ENCODE peak calls at places on chromosomes 5 and 9, in four cellular contexts. T is neural crest cell, U is ovary, W is choroid plexus epithelial cell. A is an unnamed sample.
A peak's percentile ranks its signal among the peaks of the same experiment; 100 is the strongest.

GRCh38 chr5:146947181-146947941 is 68.8 kb upstream of the PPP2R2B start:
- DNase-seq in T (peak; percentile 11), U (no peak), W (peak; percentile 43), A (peak; percentile 44)

GRCh38 chr5:88881566-88881965 is 1.4 kb downstream of the MEF2C start:
- DNase-seq in T (no peak), U (no peak), W (peak; percentile 45), A (no peak)

GRCh38 chr9:128286435-128286834 is 10.4 kb downstream of the SWI5 start:
- DNase-seq in T (no peak), U (no peak), W (peak; percentile 68), A (no peak)

GRCh38 chr9:677461-678097 is 163.9 kb upstream of the DMRT1 start:
- DNase-seq in T (no peak), U (no peak), W (no peak), A (peak; percentile 30)

GRCh38 chr5:351084-351910 is 29.8 kb downstream of the AHRR start:
- DNase-seq in T (no peak), U (no peak), W (no peak), A (no peak)

GRCh38 chr9:4228606-4229005 is 71.3 kb downstream of the GLIS3 start:
- DNase-seq in T (no peak), U (no peak), W (peak; percentile 78), A (peak; percentile 48)

GRCh38 chr5:142725231-142726187 is 39.6 kb upstream of the FGF1 start:
- DNase-seq in T (no peak), U (no peak), W (peak; percentile 22), A (peak; percentile 68)

GRCh38 chr5:133461796-133462516 is 150.4 kb downstream of the FSTL4 start:
- DNase-seq in T (no peak), U (no peak), W (no peak), A (no peak)

GRCh38 chr9:1837453-1838084 is 177.6 kb upstream of the SMARCA2 start:
- DNase-seq in T (peak; percentile 32), U (no peak), W (peak; percentile 13), A (peak; percentile 62)

GRCh38 chr5:154986151-154986550 is 27.4 kb upstream of the KIF4B start:
- DNase-seq in T (no peak), U (no peak), W (peak; percentile 82), A (no peak)

GRCh38 chr9:104367507-104367906 is 136.6 kb upstream of the OR13F1 start:
- DNase-seq in T (no peak), U (no peak), W (no peak), A (no peak)

GRCh38 chr9:19431361-19432171 is 22.8 kb downstream of the ACER2 start:
- DNase-seq in T (no peak), U (peak; percentile 32), W (no peak), A (no peak)

GRCh38 chr5:177226882-177227281 is 76.6 kb downstream of the RAB24 start:
- DNase-seq in T (no peak), U (no peak), W (no peak), A (no peak)

GRCh38 chr5:109859537-109859936 is 169.8 kb downstream of the MAN2A1 start:
- DNase-seq in T (no peak), U (no peak), W (no peak), A (no peak)

GRCh38 chr5:179974281-179974945 is 66.7 kb upstream of the TBC1D9B start:
- DNase-seq in T (no peak), U (no peak), W (no peak), A (no peak)

GRCh38 chr9:134891713-134892112 is 11.1 kb downstream of the FCN2 start:
- DNase-seq in T (no peak), U (peak; percentile 9), W (no peak), A (no peak)

GRCh38 chr9:14424983-14425382 is 111.0 kb upstream of the NFIB start:
- DNase-seq in T (no peak), U (no peak), W (no peak), A (no peak)

DNA sequence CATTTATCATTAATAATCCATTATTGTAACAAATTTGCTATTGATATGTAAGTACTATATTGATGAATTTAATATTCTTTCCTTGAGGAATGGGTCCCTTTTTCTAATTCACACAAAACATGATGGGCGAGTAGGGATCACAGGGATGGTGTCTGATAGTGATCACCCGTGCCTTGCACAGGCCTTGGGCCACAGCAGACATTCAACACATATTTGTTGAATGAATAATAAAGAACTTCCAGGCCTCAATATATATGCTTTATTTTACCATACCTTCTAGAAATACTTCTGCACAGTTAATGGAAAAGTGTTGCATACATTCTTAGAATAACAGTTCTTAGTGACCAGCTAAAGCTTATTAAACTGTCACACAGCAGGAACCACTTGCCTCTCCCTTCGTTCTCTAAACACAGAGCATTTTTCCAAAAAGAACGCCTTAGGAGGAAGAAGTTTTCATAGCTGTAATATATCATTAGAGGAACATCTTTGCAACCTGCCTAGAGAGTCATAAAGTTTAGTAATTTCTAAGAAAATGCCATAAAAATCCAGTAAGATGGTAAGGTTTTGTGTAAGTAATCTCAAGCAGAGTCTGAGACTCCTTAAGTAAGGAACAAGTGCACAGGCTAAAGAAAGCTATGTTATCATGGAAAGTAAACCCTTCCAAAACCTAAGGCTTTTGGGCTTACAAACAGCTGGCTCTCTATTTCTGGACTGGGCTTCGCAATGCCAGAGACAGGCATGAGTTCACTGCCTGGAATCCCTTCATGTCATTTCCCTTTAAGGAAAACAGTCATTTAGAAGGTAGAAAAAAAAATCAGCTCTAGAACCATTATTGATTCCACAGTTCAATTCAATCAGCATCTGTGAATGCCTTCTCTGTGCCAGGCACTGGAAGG is 17.7 kb downstream of the TTLL11 start:
- DNase-seq in T (no peak), U (no peak), W (peak; percentile 36), A (no peak)
- TF ChIP-seq CTCF in T (no peak), U (no peak), W (no peak), A (no peak)

GRCh38 chr5:68479524-68479923 is 264.0 kb downstream of the PIK3R1 start:
- DNase-seq in T (no peak), U (no peak), W (no peak), A (no peak)
- TF ChIP-seq CTCF in T (no peak), U (no peak), W (no peak), A (no peak)

DNA sequence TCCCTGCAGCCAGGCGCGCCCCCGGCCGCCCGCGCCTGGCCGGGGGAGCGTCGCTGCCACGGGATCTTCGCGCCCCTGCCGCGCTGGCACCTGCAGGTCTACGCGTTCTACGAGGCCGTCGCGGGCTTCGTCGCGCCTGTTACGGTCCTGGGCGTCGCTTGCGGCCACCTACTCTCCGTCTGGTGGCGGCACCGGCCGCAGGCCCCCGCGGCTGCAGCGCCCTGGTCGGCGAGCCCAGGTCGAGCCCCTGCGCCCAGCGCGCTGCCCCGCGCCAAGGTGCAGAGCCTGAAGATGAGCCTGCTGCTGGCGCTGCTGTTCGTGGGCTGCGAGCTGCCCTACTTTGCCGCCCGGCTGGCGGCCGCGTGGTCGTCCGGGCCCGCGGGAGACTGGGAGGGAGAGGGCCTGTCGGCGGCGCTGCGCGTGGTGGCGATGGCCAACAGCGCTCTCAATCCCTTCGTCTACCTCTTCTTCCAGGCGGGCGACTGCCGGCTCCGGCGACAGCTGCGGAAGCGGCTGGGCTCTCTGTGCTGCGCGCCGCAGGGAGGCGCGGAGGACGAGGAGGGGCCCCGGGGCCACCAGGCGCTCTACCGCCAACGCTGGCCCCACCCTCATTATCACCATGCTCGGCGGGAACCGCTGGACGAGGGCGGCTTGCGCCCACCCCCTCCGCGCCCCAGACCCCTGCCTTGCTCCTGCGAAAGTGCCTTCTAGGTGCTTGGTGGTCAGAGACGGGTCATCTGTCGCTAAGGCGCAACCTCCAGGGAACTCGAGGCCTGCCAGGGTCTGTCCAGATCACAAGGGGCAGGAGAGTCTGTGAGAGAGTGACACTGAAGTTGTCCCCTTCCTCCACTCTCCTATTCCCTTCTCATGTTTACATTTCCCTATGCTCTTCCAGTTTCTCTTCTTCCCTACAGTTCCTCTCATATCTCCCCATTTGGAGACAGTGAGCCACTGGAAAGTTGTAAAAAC is 1.3 kb downstream of the GPR150 start:
- DNase-seq in T (peak; percentile 41), U (peak; percentile 23), W (peak; percentile 23), A (no peak)
- TF ChIP-seq CTCF in T (no peak), U (no peak), W (no peak), A (no peak)

DNA sequence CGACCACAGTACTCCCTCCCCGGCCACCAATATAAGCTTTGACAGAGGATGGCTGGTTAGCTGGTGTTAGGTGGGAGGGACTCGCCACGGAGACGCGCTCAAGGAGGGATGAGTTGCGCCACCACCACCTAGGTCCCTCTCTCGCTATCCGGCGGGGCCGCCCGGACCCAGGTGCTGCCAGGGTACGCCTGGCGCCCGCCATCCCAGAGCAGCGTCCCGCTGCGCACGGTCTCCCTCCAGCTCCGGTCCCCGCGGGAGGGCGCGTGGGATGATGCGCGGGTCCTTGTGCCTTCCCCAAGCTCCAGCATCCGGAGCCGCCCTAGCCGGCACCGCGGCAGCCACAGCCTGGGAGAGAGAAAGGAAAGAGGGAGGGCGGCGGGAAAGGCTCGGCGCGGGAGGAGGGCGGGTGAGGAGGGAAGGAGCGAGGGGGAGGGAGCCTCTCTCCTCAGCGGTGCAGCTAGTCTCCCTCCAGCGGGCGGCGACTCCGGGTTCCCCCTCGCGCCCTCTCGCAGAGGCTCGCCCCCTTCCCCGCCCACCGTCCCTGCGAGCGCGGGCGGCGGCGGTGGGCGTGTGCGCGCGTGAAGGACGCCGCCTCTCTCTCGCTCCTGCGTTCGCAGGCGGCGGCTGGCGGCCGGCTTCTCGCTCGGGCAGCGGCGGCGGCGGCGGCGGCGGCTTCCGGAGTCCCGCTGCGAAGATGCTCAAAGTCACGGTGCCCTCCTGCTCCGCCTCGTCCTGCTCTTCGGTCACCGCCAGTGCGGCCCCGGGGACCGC is at the start of gene CAMK4:
- DNase-seq in T (peak; percentile 69), U (peak; percentile 75), W (peak; percentile 59), A (peak; percentile 48)
- TF ChIP-seq CTCF in T (no peak), U (no peak), W (no peak), A (no peak)

GRCh38 chr9:93451762-93452709 is 551 bp downstream of the FAM120A start:
- DNase-seq in T (peak; percentile 40), U (peak; percentile 69), W (peak; percentile 48), A (peak; percentile 52)
- TF ChIP-seq CTCF in T (peak; percentile 43), U (peak; percentile 11), W (no peak), A (no peak)

GRCh38 chr5:174047472-174047871 is 2.0 kb downstream of the NSG2 start:
- DNase-seq in T (no peak), U (no peak), W (no peak), A (no peak)

GRCh38 chr5:174044855-174045254 is 651 bp upstream of the NSG2 start:
- DNase-seq in T (no peak), U (no peak), W (no peak), A (no peak)

GRCh38 chr5:174046558-174046957 is 1.1 kb downstream of the NSG2 start:
- DNase-seq in T (no peak), U (no peak), W (no peak), A (no peak)

GRCh38 chr5:174044451-174044850 is 1.1 kb upstream of the NSG2 start:
- DNase-seq in T (no peak), U (no peak), W (no peak), A (no peak)

DNA sequence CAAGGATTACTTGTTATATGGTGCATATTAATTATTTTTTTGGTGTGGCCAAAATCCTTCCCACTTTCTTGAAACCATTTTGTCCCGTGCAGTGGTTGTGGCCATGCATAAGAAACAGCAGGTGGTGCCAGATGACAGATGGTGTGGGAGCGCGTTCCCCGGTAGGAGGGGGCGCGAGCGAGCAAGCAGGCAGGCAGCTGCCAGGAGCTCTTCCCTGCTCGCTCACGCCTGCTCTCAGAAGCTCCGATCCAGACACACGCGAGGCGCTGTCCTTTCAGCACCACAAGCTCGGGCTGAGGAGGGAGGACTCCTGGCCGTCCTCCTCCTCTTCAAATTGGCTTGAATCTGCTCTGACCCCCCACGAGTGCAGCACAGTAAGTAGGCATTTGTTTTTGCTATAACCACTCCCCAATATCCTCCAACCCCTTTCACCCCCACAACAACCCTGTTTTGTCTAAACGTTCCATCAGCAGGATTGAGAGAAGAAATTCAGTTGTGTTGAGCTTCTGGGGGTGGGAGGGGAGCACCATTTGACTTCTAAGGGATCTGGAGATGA is at the start of gene NSG2:
- DNase-seq in T (peak; percentile 83), U (peak; percentile 71), W (peak; percentile 95), A (peak; percentile 96)
- TF ChIP-seq CTCF in T (peak; percentile 92), U (no peak), W (peak; percentile 77), A (peak; percentile 99)

GRCh38 chr9:83675466-83675865 is 32.3 kb downstream of the UBQLN1 start:
- DNase-seq in T (no peak), U (no peak), W (peak; percentile 19), A (no peak)
- TF ChIP-seq CTCF in T (no peak), U (no peak), W (no peak), A (no peak)

A was measured in MCF 10A.